ENCODE peak calls at places on chromosome 19, in eight cellular contexts. M is RPMI8226, X is pancreas, N is breast epithelium, K is mucosa of descending colon, Y is anterior cingulate cortex, R is cardiac fibroblast, H is posterior cingulate gyrus. B is an unnamed sample.

GRCh38 chr19:47269596-47269995 is 5.1 kb upstream of the INAFM1 start:
- DNase-seq in M (no peak), X (no peak), N (no peak), K (no peak), Y (no peak), R (no peak), H (no peak), B (no peak)

GRCh38 chr19:3108775-3109174 is 14.6 kb downstream of the GNA11 start:
- DNase-seq in M (peak), X (no peak), N (no peak), K (peak), Y (peak), R (peak), H (peak), B (no peak)

GRCh38 chr19:6262519-6262918 is 17.3 kb downstream of the MLLT1 start:
- DNase-seq in M (no peak), X (no peak), N (no peak), K (no peak), Y (no peak), R (no peak), H (no peak), B (no peak)

GRCh38 chr19:4375620-4376228 is 24.6 kb downstream of the SH3GL1 start:
- DNase-seq in M (no peak), X (peak), N (no peak), K (no peak), Y (peak), R (peak), H (peak), B (no peak)

GRCh38 chr19:20367811-20368294 is 197.7 kb downstream of the ZNF737 start:
- DNase-seq in M (peak), X (peak), N (no peak), K (no peak), Y (peak), R (no peak), H (peak), B (no peak)

GRCh38 chr19:32676186-32676894 is 692 bp downstream of the RGS9BP start:
- DNase-seq in M (no peak), X (peak), N (no peak), K (no peak), Y (no peak), R (no peak), H (no peak), B (no peak)

GRCh38 chr19:12015015-12015752 is 20.3 kb downstream of the ZNF433 start:
- DNase-seq in M (no peak), X (no peak), N (no peak), K (no peak), Y (no peak), R (peak), H (no peak), B (no peak)

GRCh38 chr19:48991823-48992570 is 1.1 kb downstream of the GYS1 start:
- DNase-seq in M (no peak), X (no peak), N (no peak), K (peak), Y (peak), R (peak), H (peak), B (no peak)

GRCh38 chr19:50418186-50419021 is at the start of gene SPIB:
- DNase-seq in M (peak), X (no peak), N (no peak), K (no peak), Y (no peak), R (no peak), H (no peak), B (no peak)

GRCh38 chr19:43784251-43784980 is 3.6 kb upstream of the KCNN4 start:
- DNase-seq in M (peak), X (no peak), N (no peak), K (no peak), Y (no peak), R (peak), H (no peak), B (no peak)

GRCh38 chr19:19043481-19043880 is 10.1 kb downstream of the ARMC6 start:
- DNase-seq in M (no peak), X (no peak), N (no peak), K (no peak), Y (no peak), R (no peak), H (no peak), B (no peak)

GRCh38 chr19:9793051-9793591 is 24.6 kb upstream of the ZNF846 start:
- DNase-seq in M (peak), X (no peak), N (peak), K (peak), Y (peak), R (peak), H (peak), B (peak)

GRCh38 chr19:11448923-11449554 is 13.6 kb downstream of the PRKCSH start:
- DNase-seq in M (no peak), X (peak), N (no peak), K (no peak), Y (no peak), R (no peak), H (no peak), B (no peak)

GRCh38 chr19:41706741-41707501 is 1.5 kb upstream of the CEACAM5 start:
- DNase-seq in M (peak), X (peak), N (peak), K (peak), Y (no peak), R (peak), H (no peak), B (no peak)

GRCh38 chr19:51031220-51031879 is 3.5 kb downstream of the KLK12 start:
- DNase-seq in M (no peak), X (no peak), N (no peak), K (no peak), Y (no peak), R (no peak), H (no peak), B (no peak)

GRCh38 chr19:7575426-7576040 is 20.1 kb upstream of the CAMSAP3 start:
- DNase-seq in M (peak), X (no peak), N (no peak), K (no peak), Y (no peak), R (peak), H (no peak), B (no peak)

GRCh38 chr19:35246466-35247096 is 2.2 kb upstream of the LSR start:
- DNase-seq in M (no peak), X (no peak), N (no peak), K (no peak), Y (no peak), R (no peak), H (no peak), B (peak)

GRCh38 chr19:35628565-35629331 is at the start of gene RBM42:
- DNase-seq in M (peak), X (peak), N (peak), K (peak), Y (peak), R (peak), H (peak), B (peak)

GRCh38 chr19:6278740-6279619 is 795 bp downstream of the MLLT1 start:
- DNase-seq in M (no peak), X (peak), N (no peak), K (no peak), Y (no peak), R (no peak), H (no peak), B (no peak)

GRCh38 chr19:17289489-17289888 is 7.8 kb downstream of the ANKLE1 start:
- DNase-seq in M (peak), X (peak), N (no peak), K (peak), Y (no peak), R (peak), H (peak), B (peak)

GRCh38 chr19:56133858-56134654 is 7.0 kb upstream of the ZNF444 start:
- DNase-seq in M (no peak), X (no peak), N (no peak), K (no peak), Y (no peak), R (peak), H (no peak), B (no peak)

GRCh38 chr19:49690656-49691242 is at the start of gene CPT1C:
- DNase-seq in M (no peak), X (peak), N (peak), K (peak), Y (peak), R (peak), H (peak), B (peak)

GRCh38 chr19:35260694-35261304 is 8.0 kb upstream of the USF2 start:
- DNase-seq in M (no peak), X (peak), N (no peak), K (no peak), Y (no peak), R (no peak), H (no peak), B (no peak)

GRCh38 chr19:3324405-3324856 is 42.0 kb upstream of the NFIC start:
- DNase-seq in M (peak), X (peak), N (no peak), K (peak), Y (no peak), R (peak), H (no peak), B (no peak)

GRCh38 chr19:13027557-13027956 is 32.3 kb downstream of the NFIX start:
- DNase-seq in M (no peak), X (no peak), N (no peak), K (peak), Y (no peak), R (no peak), H (no peak), B (no peak)

GRCh38 chr19:53461866-53462265 is 5.7 kb upstream of the ZNF813 start:
- DNase-seq in M (no peak), X (no peak), N (no peak), K (no peak), Y (no peak), R (no peak), H (no peak), B (no peak)

GRCh38 chr19:29003641-29004409 is 209.1 kb downstream of the UQCRFS1 start:
- DNase-seq in M (no peak), X (no peak), N (no peak), K (no peak), Y (no peak), R (no peak), H (no peak), B (no peak)

GRCh38 chr19:42250666-42251531 is 4.0 kb downstream of the ERF start:
- DNase-seq in M (no peak), X (peak), N (no peak), K (no peak), Y (peak), R (peak), H (no peak), B (no peak)

GRCh38 chr19:19591133-19591825 is 27.2 kb downstream of the PBX4 start:
- DNase-seq in M (no peak), X (no peak), N (no peak), K (peak), Y (peak), R (peak), H (no peak), B (no peak)

GRCh38 chr19:10915511-10916091 is 12.8 kb downstream of the YIPF2 start:
- DNase-seq in M (no peak), X (no peak), N (no peak), K (no peak), Y (no peak), R (peak), H (no peak), B (no peak)

GRCh38 chr19:12603714-12604113 is 6.9 kb downstream of the ZNF490 start:
- DNase-seq in M (peak), X (no peak), N (no peak), K (no peak), Y (no peak), R (no peak), H (no peak), B (no peak)

GRCh38 chr19:7900401-7900870 is 3.2 kb upstream of the MAP2K7 start:
- DNase-seq in M (no peak), X (peak), N (no peak), K (no peak), Y (no peak), R (no peak), H (no peak), B (no peak)

GRCh38 chr19:55697069-55697440 is 22.0 kb downstream of the EPN1 start:
- DNase-seq in M (no peak), X (no peak), N (no peak), K (no peak), Y (no peak), R (no peak), H (no peak), B (no peak)

GRCh38 chr19:48965806-48966540 is 864 bp downstream of the FTL start:
- DNase-seq in M (peak), X (peak), N (peak), K (peak), Y (peak), R (peak), H (peak), B (peak)

GRCh38 chr19:39179754-39180153 is 17.0 kb upstream of the NCCRP1 start:
- DNase-seq in M (no peak), X (no peak), N (no peak), K (no peak), Y (no peak), R (no peak), H (no peak), B (no peak)

GRCh38 chr19:4101496-4101770 is 22.5 kb downstream of the MAP2K2 start:
- DNase-seq in M (no peak), X (peak), N (no peak), K (no peak), Y (no peak), R (no peak), H (no peak), B (no peak)

GRCh38 chr19:46601318-46602224 is at the start of gene CALM3:
- DNase-seq in M (no peak), X (peak), N (no peak), K (no peak), Y (no peak), R (no peak), H (no peak), B (peak)

GRCh38 chr19:51565583-51565982 is 5.5 kb upstream of the ZNF175 start:
- DNase-seq in M (no peak), X (no peak), N (no peak), K (no peak), Y (no peak), R (no peak), H (no peak), B (no peak)

GRCh38 chr19:16566161-16566560 is 6.1 kb downstream of the SLC35E1 start:
- DNase-seq in M (no peak), X (no peak), N (no peak), K (peak), Y (no peak), R (no peak), H (no peak), B (no peak)

GRCh38 chr19:6020166-6020967 is 42.4 kb upstream of the RANBP3 start:
- DNase-seq in M (no peak), X (peak), N (no peak), K (no peak), Y (no peak), R (no peak), H (no peak), B (no peak)

B was measured in esophagus muscularis mucosa.